ENCODE peak calls at places on chromosomes 1 and 21, in four cellular contexts. F is brain microvascular endothelial cell, R is Panc1, B is left ventricle myocardium inferior. W is an unnamed sample.

GRCh38 chr1:16386454-16387113 is 19.5 kb downstream of the SZRD1 start:
- DNase-seq in F (peak; percentile 62), R (no peak), B (no peak), W (no peak)

GRCh38 chr1:6041432-6042062 is 4.1 kb upstream of the KCNAB2 start:
- DNase-seq in F (peak; percentile 16), R (no peak), B (no peak), W (no peak)

GRCh38 chr1:227541796-227542152 is 21.6 kb upstream of the ZNF678 start:
- DNase-seq in F (no peak), R (no peak), B (no peak), W (no peak)

GRCh38 chr1:246450485-246451251 is 56.4 kb downstream of the SMYD3 start:
- DNase-seq in F (no peak), R (peak; percentile 7), B (no peak), W (no peak)

GRCh38 chr1:68973459-68974244 is 476.8 kb upstream of the DEPDC1 start:
- DNase-seq in F (peak; percentile 41), R (no peak), B (no peak), W (no peak)

GRCh38 chr1:67135354-67135753 is 584 bp upstream of the C1orf141 start:
- DNase-seq in F (peak; percentile 57), R (no peak), B (no peak), W (peak; percentile 26)

GRCh38 chr1:161721738-161722343 is 497 bp downstream of the FCRLB start:
- DNase-seq in F (peak; percentile 86), R (no peak), B (no peak), W (no peak)

GRCh38 chr1:11571906-11572616 is 82.2 kb downstream of the FBXO2 start:
- DNase-seq in F (no peak), R (no peak), B (no peak), W (no peak)

GRCh38 chr1:201138311-201138840 is 11.4 kb upstream of the ASCL5 start:
- DNase-seq in F (no peak), R (no peak), B (no peak), W (no peak)

GRCh38 chr1:31733389-31734219 is 29.8 kb upstream of the COL16A1 start:
- DNase-seq in F (no peak), R (no peak), B (no peak), W (no peak)

GRCh38 chr1:55474168-55474786 is 259.1 kb upstream of the USP24 start:
- DNase-seq in F (no peak), R (no peak), B (no peak), W (no peak)

GRCh38 chr1:81811757-81812371 is 11.1 kb downstream of the ADGRL2 start:
- DNase-seq in F (no peak), R (no peak), B (no peak), W (no peak)

GRCh38 chr1:100713636-100714035 is 5.9 kb upstream of the VCAM1 start:
- DNase-seq in F (no peak), R (no peak), B (no peak), W (no peak)

GRCh38 chr1:202130275-202130646 is 7.5 kb downstream of the GPR37L1 start:
- DNase-seq in F (no peak), R (no peak), B (no peak), W (no peak)

GRCh38 chr1:40562185-40562584 is 30.7 kb downstream of the ZNF684 start:
- DNase-seq in F (no peak), R (no peak), B (no peak), W (no peak)

GRCh38 chr21:15781986-15782385 is 52.2 kb downstream of the USP25 start:
- DNase-seq in F (no peak), R (no peak), B (no peak), W (no peak)

GRCh38 chr1:150562384-150563339 is 13.5 kb downstream of the ADAMTSL4 start:
- DNase-seq in F (no peak), R (no peak), B (no peak), W (no peak)

GRCh38 chr21:29072873-29073221 is 601 bp downstream of the CCT8 start:
- DNase-seq in F (peak; percentile 47), R (no peak), B (no peak), W (no peak)

GRCh38 chr1:1758692-1759455 is 19.4 kb downstream of the NADK start:
- DNase-seq in F (no peak), R (no peak), B (peak; percentile 58), W (no peak)

GRCh38 chr1:156471496-156472490 is 28.8 kb downstream of the MEF2D start:
- DNase-seq in F (no peak), R (no peak), B (peak; percentile 89), W (no peak)

GRCh38 chr1:86197206-86197855 is 40.8 kb upstream of the COL24A1 start:
- DNase-seq in F (no peak), R (no peak), B (no peak), W (no peak)

GRCh38 chr1:245687636-245688535 is 533.1 kb downstream of the KIF26B start:
- DNase-seq in F (no peak), R (no peak), B (no peak), W (no peak)

GRCh38 chr1:1907098-1907736 is 7.8 kb upstream of the CALML6 start:
- DNase-seq in F (no peak), R (no peak), B (no peak), W (no peak)

GRCh38 chr1:201899683-201900429 is 11.2 kb downstream of the SHISA4 start:
- DNase-seq in F (no peak), R (no peak), B (no peak), W (no peak)

GRCh38 chr1:39205781-39206464 is 1.4 kb downstream of the MACF1 start:
- DNase-seq in F (no peak), R (no peak), B (no peak), W (no peak)

GRCh38 chr1:240029418-240029817 is 62.3 kb upstream of the FMN2 start:
- DNase-seq in F (peak; percentile 7), R (no peak), B (no peak), W (no peak)

GRCh38 chr21:25994758-25995163 is 175.8 kb downstream of the APP start:
- DNase-seq in F (no peak), R (no peak), B (no peak), W (no peak)

GRCh38 chr1:108570998-108571401 is 11.1 kb downstream of the EEIG2 start:
- DNase-seq in F (no peak), R (no peak), B (no peak), W (no peak)

GRCh38 chr1:200330770-200331428 is 78.9 kb downstream of the ZNF281 start:
- DNase-seq in F (no peak), R (no peak), B (no peak), W (no peak)

GRCh38 chr21:46639489-46640386 is 4.3 kb downstream of the PRMT2 start:
- DNase-seq in F (no peak), R (no peak), B (no peak), W (peak; percentile 40)

GRCh38 chr21:38984982-38985422 is 179.3 kb downstream of the ETS2 start:
- DNase-seq in F (no peak), R (no peak), B (no peak), W (no peak)

GRCh38 chr1:155184835-155185782 is 11.5 kb downstream of the TRIM46 start:
- DNase-seq in F (no peak), R (no peak), B (peak; percentile 47), W (no peak)

GRCh38 chr1:26283871-26284596 is 4.1 kb downstream of the SH3BGRL3 start:
- DNase-seq in F (no peak), R (no peak), B (no peak), W (no peak)

GRCh38 chr1:248886237-248886895 is 19.7 kb upstream of the PGBD2 start:
- DNase-seq in F (no peak), R (no peak), B (no peak), W (no peak)

GRCh38 chr1:92409946-92410345 is 76.8 kb downstream of the GFI1 start:
- DNase-seq in F (no peak), R (no peak), B (no peak), W (no peak)

GRCh38 chr21:39046236-39046911 is 136.9 kb downstream of the PSMG1 start:
- DNase-seq in F (no peak), R (no peak), B (no peak), W (no peak)

GRCh38 chr21:45154511-45155508 is 80.4 kb downstream of the ADARB1 start:
- DNase-seq in F (peak; percentile 95), R (no peak), B (no peak), W (no peak)

DNA sequence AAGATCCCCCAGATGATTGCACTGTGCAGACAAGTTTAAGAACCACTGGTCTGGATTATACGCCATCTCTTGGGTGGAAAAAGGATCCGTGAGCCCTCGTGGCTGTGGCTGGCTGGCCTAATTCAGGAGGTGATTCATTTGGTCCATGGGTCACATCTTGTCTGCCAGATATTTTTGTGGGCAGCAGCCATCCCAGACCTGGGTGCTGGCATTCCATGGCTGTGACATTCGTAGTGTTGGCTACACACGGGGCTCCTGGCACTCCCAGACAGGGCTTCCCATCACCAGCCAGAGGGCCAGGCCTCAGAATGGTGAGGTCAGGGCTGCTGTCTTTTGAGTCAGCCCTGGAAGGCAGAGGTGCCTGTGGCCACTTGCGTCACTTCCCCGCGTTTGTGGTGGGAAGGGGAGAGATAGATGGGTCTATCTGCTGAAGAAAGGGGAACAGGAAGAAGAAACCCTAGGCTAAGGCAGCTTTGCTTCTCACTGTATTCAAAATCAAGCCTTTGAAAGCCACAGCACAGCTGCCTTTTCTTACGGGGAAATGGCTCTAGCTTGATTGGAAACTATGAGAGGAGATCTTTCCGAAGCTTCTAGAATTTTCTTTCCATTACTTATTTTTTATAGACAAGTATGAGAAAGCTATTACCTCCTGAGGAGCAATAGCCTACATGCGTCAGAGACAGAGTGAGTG is 32.4 kb downstream of the EIF2D start:
- DNase-seq in F (no peak), R (no peak), B (peak; percentile 64), W (no peak)
- H3K27ac ChIP-seq in F (no peak overlapping the region), R (no peak overlapping the region), B (peak overlapping the region; percentile 45), W (no peak overlapping the region)

DNA sequence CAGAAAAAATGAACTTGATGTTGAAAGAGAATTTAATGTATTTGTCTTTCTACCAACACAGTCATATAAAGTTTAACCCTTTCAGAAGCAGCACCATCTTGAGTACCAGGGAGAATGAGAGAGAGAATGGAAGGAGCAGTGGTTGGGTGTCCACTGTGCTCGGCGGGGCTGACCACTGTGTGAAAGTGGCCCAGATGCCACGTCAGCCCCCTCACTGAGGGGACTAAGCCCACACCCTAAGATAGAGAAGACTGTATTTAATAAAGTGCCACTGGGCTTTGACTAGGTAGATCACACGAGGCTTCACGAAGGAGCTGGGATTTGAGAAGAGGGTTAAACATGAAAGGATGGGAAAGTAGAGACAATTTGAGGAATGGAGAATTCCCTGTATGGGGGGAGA is 31.2 kb downstream of the BATF3 start:
- DNase-seq in F (no peak), R (no peak), B (no peak), W (no peak)
- H3K27ac ChIP-seq in F (peak overlapping the region; percentile 96), R (no peak overlapping the region), B (peak overlapping the region; percentile 82), W (no peak overlapping the region)

DNA sequence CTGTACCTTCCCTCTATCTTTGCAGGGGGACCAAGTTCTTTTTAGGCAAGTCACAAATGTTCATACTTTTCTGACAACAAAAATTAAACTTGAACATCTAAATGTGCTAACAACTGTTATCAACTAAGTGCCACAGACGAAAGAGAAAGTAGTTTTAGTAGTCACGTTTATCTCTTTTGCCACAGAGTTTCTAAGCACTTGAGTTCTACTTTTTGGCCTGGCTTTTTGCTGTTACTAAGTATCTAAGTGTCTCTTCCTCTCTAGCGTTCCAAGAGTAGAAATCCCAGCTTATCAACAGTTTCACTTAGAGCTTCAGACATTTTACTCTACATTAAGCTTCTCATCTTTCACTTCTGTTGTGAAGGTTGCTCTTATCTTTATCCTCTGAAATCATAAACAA is 34.3 kb downstream of the GATAD2B start:
- DNase-seq in F (no peak), R (no peak), B (no peak), W (no peak)
- H3K27ac ChIP-seq in F (no peak overlapping the region), R (no peak overlapping the region), B (no peak overlapping the region), W (peak overlapping the region; percentile 0)

DNA sequence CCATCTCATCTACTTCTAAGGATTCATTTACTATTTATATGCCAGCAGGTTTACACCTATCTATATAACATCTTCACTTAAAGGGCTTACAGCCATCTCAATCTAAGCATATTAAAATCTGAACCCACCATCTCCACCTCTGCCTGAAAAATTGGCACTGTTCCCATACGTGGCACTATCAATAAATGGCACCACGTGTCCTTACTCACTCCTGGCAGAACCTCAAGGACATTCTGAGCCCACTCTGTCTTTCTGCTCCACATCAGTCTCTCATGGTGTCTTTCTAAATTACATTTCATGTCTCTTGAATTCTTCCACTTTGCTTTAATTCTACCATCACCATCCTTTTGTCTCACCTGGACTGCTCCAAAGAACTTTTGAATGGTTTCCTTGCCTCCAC is 72.2 kb upstream of the HOOK1 start:
- DNase-seq in F (no peak), R (no peak), B (no peak), W (no peak)
- H3K27ac ChIP-seq in F (no peak overlapping the region), R (no peak overlapping the region), B (peak overlapping the region; percentile 89), W (no peak overlapping the region)

W was measured in SK-N-MC.